ENCODE peak calls at places on chromosomes 11 and 22, in four cellular contexts. One of them, this sample, is unnamed.

GRCh38 chr11:78379039-78379670 is 38.5 kb downstream of the GAB2 start:
- DNase-seq in NB4: peak
- DNase-seq in lower leg skin: no peak
- DNase-seq in H54: no peak
- DNase-seq in this sample: no peak

GRCh38 chr11:27717801-27718229 is 17.6 kb upstream of the BDNF start:
- DNase-seq in NB4: no peak
- DNase-seq in H54: no peak
- DNase-seq in lower leg skin: no peak
- DNase-seq in this sample: no peak

GRCh38 chr11:18633256-18634139 is 644 bp downstream of the SPTY2D1 start:
- DNase-seq in H54: no peak
- DNase-seq in NB4: peak
- DNase-seq in lower leg skin: no peak
- DNase-seq in this sample: peak

GRCh38 chr11:27213232-27213660 is 149.8 kb downstream of the CCDC34 start:
- DNase-seq in lower leg skin: no peak
- DNase-seq in H54: peak
- DNase-seq in NB4: no peak
- DNase-seq in this sample: no peak

GRCh38 chr11:96339704-96340554 is 3.1 kb downstream of the MAML2 start:
- DNase-seq in lower leg skin: no peak
- DNase-seq in NB4: no peak
- DNase-seq in H54: no peak
- DNase-seq in this sample: no peak

GRCh38 chr22:27797793-27798525 is 3.6 kb downstream of the MN1 start:
- DNase-seq in H54: no peak
- DNase-seq in NB4: no peak
- DNase-seq in lower leg skin: no peak
- DNase-seq in this sample: no peak

GRCh38 chr22:46076651-46077339 is 73.5 kb upstream of the PPARA start:
- DNase-seq in lower leg skin: no peak
- DNase-seq in H54: no peak
- DNase-seq in NB4: no peak
- DNase-seq in this sample: no peak

GRCh38 chr11:70397336-70397982 is 870 bp upstream of the CTTN start:
- DNase-seq in lower leg skin: no peak
- DNase-seq in NB4: peak
- DNase-seq in H54: no peak
- DNase-seq in this sample: no peak

GRCh38 chr11:122261546-122261945 is 145.5 kb upstream of the BLID start:
- DNase-seq in NB4: no peak
- DNase-seq in H54: no peak
- DNase-seq in lower leg skin: no peak
- DNase-seq in this sample: no peak

GRCh38 chr11:16859651-16860050 is 121.2 kb downstream of the C11orf58 start:
- DNase-seq in NB4: no peak
- DNase-seq in lower leg skin: no peak
- DNase-seq in H54: no peak
- DNase-seq in this sample: no peak

GRCh38 chr11:65639623-65640482 is 2.0 kb downstream of the SIPA1 start:
- DNase-seq in lower leg skin: no peak
- DNase-seq in NB4: peak
- DNase-seq in H54: no peak
- DNase-seq in this sample: no peak

GRCh38 chr11:3877252-3878035 is 22.0 kb downstream of the STIM1 start:
- DNase-seq in NB4: no peak
- DNase-seq in H54: no peak
- DNase-seq in lower leg skin: no peak
- DNase-seq in this sample: no peak

GRCh38 chr22:32628626-32629587 is 154.3 kb downstream of the FBXO7 start:
- DNase-seq in H54: no peak
- DNase-seq in NB4: no peak
- DNase-seq in lower leg skin: no peak
- DNase-seq in this sample: no peak

GRCh38 chr11:63532150-63532549 is 4.5 kb upstream of the PLAAT4 start:
- DNase-seq in NB4: no peak
- DNase-seq in lower leg skin: no peak
- DNase-seq in H54: no peak
- DNase-seq in this sample: no peak

GRCh38 chr11:5204787-5205186 is 4.3 kb upstream of the OR51V1 start:
- DNase-seq in lower leg skin: no peak
- DNase-seq in NB4: peak
- DNase-seq in H54: peak
- DNase-seq in this sample: peak

GRCh38 chr22:50730941-50731661 is 6.9 kb upstream of the ACR start:
- DNase-seq in NB4: no peak
- DNase-seq in lower leg skin: no peak
- DNase-seq in H54: no peak
- DNase-seq in this sample: no peak

GRCh38 chr22:31846161-31847115 is 92.6 kb downstream of the DEPDC5 start:
- DNase-seq in lower leg skin: no peak
- DNase-seq in NB4: peak
- DNase-seq in H54: no peak
- DNase-seq in this sample: peak

GRCh38 chr11:12502950-12503579 is 125.7 kb downstream of the PARVA start:
- DNase-seq in NB4: no peak
- DNase-seq in H54: no peak
- DNase-seq in lower leg skin: no peak
- DNase-seq in this sample: no peak

GRCh38 chr22:22887621-22888503 is at the start of gene IGLL5:
- DNase-seq in H54: no peak
- DNase-seq in NB4: no peak
- DNase-seq in lower leg skin: no peak
- DNase-seq in this sample: no peak

GRCh38 chr11:68120212-68121066 is 749 bp downstream of the CHKA start:
- DNase-seq in NB4: peak
- DNase-seq in lower leg skin: peak
- DNase-seq in H54: peak
- DNase-seq in this sample: peak

GRCh38 chr11:64742940-64743590 is 877 bp downstream of the RASGRP2 start:
- DNase-seq in NB4: peak
- DNase-seq in lower leg skin: no peak
- DNase-seq in H54: peak
- DNase-seq in this sample: peak

GRCh38 chr11:15119826-15120225 is 5.1 kb downstream of the INSC start:
- DNase-seq in H54: peak
- DNase-seq in lower leg skin: no peak
- DNase-seq in NB4: no peak
- DNase-seq in this sample: no peak

GRCh38 chr22:29157759-29158535 is 47.7 kb upstream of the EMID1 start:
- DNase-seq in lower leg skin: no peak
- DNase-seq in NB4: no peak
- DNase-seq in H54: no peak
- DNase-seq in this sample: no peak

GRCh38 chr22:27576815-27577564 is 224.6 kb downstream of the MN1 start:
- DNase-seq in lower leg skin: no peak
- DNase-seq in NB4: no peak
- DNase-seq in H54: no peak
- DNase-seq in this sample: no peak

GRCh38 chr22:31933406-31933805 is 10.9 kb upstream of the YWHAH start:
- DNase-seq in lower leg skin: no peak
- DNase-seq in NB4: no peak
- DNase-seq in H54: no peak
- DNase-seq in this sample: no peak

GRCh38 chr22:50313021-50313420 is 5.6 kb upstream of the PLXNB2 start:
- DNase-seq in NB4: no peak
- DNase-seq in H54: no peak
- DNase-seq in lower leg skin: no peak
- DNase-seq in this sample: no peak

GRCh38 chr11:12497431-12497830 is 120.1 kb downstream of the PARVA start:
- DNase-seq in lower leg skin: no peak
- DNase-seq in NB4: no peak
- DNase-seq in H54: no peak
- DNase-seq in this sample: no peak

GRCh38 chr11:61971177-61972111 is 4.0 kb upstream of the FTH1 start:
- DNase-seq in lower leg skin: peak
- DNase-seq in NB4: peak
- DNase-seq in H54: peak
- DNase-seq in this sample: peak

GRCh38 chr11:84019576-84020194 is 733.5 kb upstream of the CCDC90B start:
- DNase-seq in NB4: no peak
- DNase-seq in H54: no peak
- DNase-seq in lower leg skin: no peak
- DNase-seq in this sample: no peak

GRCh38 chr11:69443968-69444364 is 37.5 kb upstream of the LINC01488 start:
- DNase-seq in NB4: no peak
- DNase-seq in lower leg skin: no peak
- DNase-seq in H54: no peak
- DNase-seq in this sample: no peak

GRCh38 chr11:8352852-8353505 is 89.3 kb upstream of the LMO1 start:
- DNase-seq in lower leg skin: no peak
- DNase-seq in H54: peak
- DNase-seq in NB4: no peak
- DNase-seq in this sample: no peak

GRCh38 chr22:42966389-42966998 is 48.5 kb downstream of the PACSIN2 start:
- DNase-seq in lower leg skin: no peak
- DNase-seq in H54: no peak
- DNase-seq in NB4: no peak
- DNase-seq in this sample: no peak
- TF ChIP-seq POLR2A in lower leg skin: no peak
- TF ChIP-seq POLR2A in H54: no peak
- TF ChIP-seq POLR2A in NB4: no peak
- TF ChIP-seq POLR2A in this sample: no peak

GRCh38 chr11:86874314-86875056 is 74.1 kb downstream of the PRSS23 start:
- DNase-seq in NB4: no peak
- DNase-seq in H54: no peak
- DNase-seq in lower leg skin: no peak
- DNase-seq in this sample: no peak

GRCh38 chr11:86869531-86869930 is 69.2 kb downstream of the PRSS23 start:
- DNase-seq in H54: no peak
- DNase-seq in lower leg skin: no peak
- DNase-seq in NB4: no peak
- DNase-seq in this sample: no peak

GRCh38 chr11:86865436-86865835 is 65.1 kb downstream of the PRSS23 start:
- DNase-seq in NB4: no peak
- DNase-seq in lower leg skin: no peak
- DNase-seq in H54: no peak
- DNase-seq in this sample: no peak

GRCh38 chr11:86873573-86874083 is 73.3 kb downstream of the PRSS23 start:
- DNase-seq in H54: no peak
- DNase-seq in lower leg skin: no peak
- DNase-seq in NB4: no peak
- DNase-seq in this sample: no peak

GRCh38 chr11:86869966-86870570 is 69.7 kb downstream of the PRSS23 start:
- DNase-seq in lower leg skin: peak
- DNase-seq in NB4: peak
- DNase-seq in H54: no peak
- DNase-seq in this sample: peak
- TF ChIP-seq POLR2A in lower leg skin: no peak
- TF ChIP-seq POLR2A in NB4: no peak
- TF ChIP-seq POLR2A in H54: no peak
- TF ChIP-seq POLR2A in this sample: no peak

GRCh38 chr11:32583451-32584271 is at the start of gene EIF3M:
- DNase-seq in H54: peak
- DNase-seq in NB4: peak
- DNase-seq in lower leg skin: peak
- DNase-seq in this sample: peak
- TF ChIP-seq POLR2A in H54: peak
- TF ChIP-seq POLR2A in NB4: peak
- TF ChIP-seq POLR2A in lower leg skin: no peak
- TF ChIP-seq POLR2A in this sample: peak

GRCh38 chr11:44952082-44952481 is 1.4 kb upstream of the TP53I11 start:
- DNase-seq in NB4: no peak
- DNase-seq in lower leg skin: no peak
- DNase-seq in H54: no peak
- DNase-seq in this sample: no peak

GRCh38 chr11:44949160-44950035 is 1.3 kb downstream of the TP53I11 start:
- DNase-seq in NB4: peak
- DNase-seq in H54: no peak
- DNase-seq in lower leg skin: no peak
- DNase-seq in this sample: no peak

GRCh38 chr11:44950036-44950624 is 553 bp downstream of the TP53I11 start:
- DNase-seq in lower leg skin: no peak
- DNase-seq in NB4: peak
- DNase-seq in H54: no peak
- DNase-seq in this sample: no peak

GRCh38 chr11:44952500-44953260 is 2.0 kb upstream of the TP53I11 start:
- DNase-seq in lower leg skin: no peak
- DNase-seq in NB4: no peak
- DNase-seq in H54: no peak
- DNase-seq in this sample: no peak

GRCh38 chr11:44950625-44951472 is at the start of gene TP53I11:
- DNase-seq in NB4: peak
- DNase-seq in lower leg skin: peak
- DNase-seq in H54: no peak
- DNase-seq in this sample: peak
- TF ChIP-seq POLR2A in NB4: peak
- TF ChIP-seq POLR2A in lower leg skin: no peak
- TF ChIP-seq POLR2A in H54: peak
- TF ChIP-seq POLR2A in this sample: no peak

GRCh38 chr11:2864890-2865289 is 20.7 kb downstream of the CDKN1C start:
- DNase-seq in lower leg skin: no peak
- DNase-seq in NB4: no peak
- DNase-seq in H54: no peak
- DNase-seq in this sample: no peak
- TF ChIP-seq POLR2A in lower leg skin: no peak
- TF ChIP-seq POLR2A in NB4: no peak
- TF ChIP-seq POLR2A in H54: no peak
- TF ChIP-seq POLR2A in this sample: no peak

This sample was measured in erythroblast.